ENCODE peak calls at places on chromosomes 3 and 15, in ten cellular contexts. W is GM23338; T is NCI-H1105; M is PC-3; V is stimulated activated CD4-positive, alpha-beta T cell treated with anti-CD3 and anti-CD28 coated beads, TNF-alpha, amount 100 ng/mL, for 1 hour; K is type B pancreatic cell; A is GM12878; U is H9; S is left ventricle myocardium inferior; R is NCI-H2227 treated with DMSO at 0.1 percent for 48 hours. B is an unnamed sample.

GRCh38 chr15:40306371-40306770 is 1.4 kb downstream of the PLCB2 start:
- DNase-seq in W (no peak), T (no peak), M (no peak), V (no peak), K (no peak), A (no peak), U (no peak), S (no peak), R (no peak), B (no peak)

GRCh38 chr15:74631935-74632560 is 16.4 kb downstream of the CLK3 start:
- DNase-seq in W (peak; percentile 78), T (no peak), M (peak; percentile 66), V (peak; percentile 17), K (no peak), A (no peak), U (peak; percentile 76), S (peak; percentile 54), R (no peak), B (peak; percentile 27)

GRCh38 chr3:140238646-140239314 is 303.8 kb downstream of the CLSTN2 start:
- DNase-seq in W (no peak), T (no peak), M (no peak), V (no peak), K (no peak), A (no peak), U (no peak), S (no peak), R (no peak), B (no peak)

GRCh38 chr3:31275038-31275562 is 257.6 kb upstream of the STT3B start:
- DNase-seq in W (peak; percentile 21), T (no peak), M (peak; percentile 79), V (no peak), K (no peak), A (no peak), U (no peak), S (no peak), R (no peak), B (no peak)

GRCh38 chr3:117630885-117631284 is 921.3 kb downstream of the TUSC7 start:
- DNase-seq in W (no peak), T (no peak), M (no peak), V (no peak), K (no peak), A (no peak), U (no peak), S (no peak), R (no peak), B (no peak)

GRCh38 chr3:16112910-16113504 is 61.5 kb upstream of the GALNT15 start:
- DNase-seq in W (no peak), T (no peak), M (peak; percentile 25), V (no peak), K (no peak), A (no peak), U (no peak), S (no peak), R (no peak), B (no peak)

GRCh38 chr3:102400142-102400541 is 34.7 kb upstream of the ZPLD1 start:
- DNase-seq in W (no peak), T (no peak), M (peak; percentile 64), V (no peak), K (no peak), A (no peak), U (no peak), S (no peak), R (no peak), B (no peak)

GRCh38 chr3:51687472-51688205 is 16.6 kb downstream of the TEX264 start:
- DNase-seq in W (no peak), T (no peak), M (peak; percentile 71), V (no peak), K (no peak), A (no peak), U (no peak), S (peak; percentile 57), R (no peak), B (no peak)

GRCh38 chr15:41801850-41802455 is 25.9 kb upstream of the JMJD7 start:
- DNase-seq in W (no peak), T (no peak), M (peak; percentile 91), V (no peak), K (no peak), A (no peak), U (no peak), S (no peak), R (no peak), B (no peak)

GRCh38 chr3:74582982-74583381 is 31.5 kb downstream of the CNTN3 start:
- DNase-seq in W (no peak), T (no peak), M (no peak), V (no peak), K (no peak), A (no peak), U (no peak), S (no peak), R (no peak), B (no peak)

B was measured in stimulated activated naive CD4-positive, alpha-beta T cell.